ENCODE peak calls at places on chromosomes 6 and 20, in five cellular contexts. One of them, this sample, is unnamed.

GRCh38 chr6:829646-830045 is 136.7 kb upstream of the EXOC2 start:
- DNase-seq in ascending aorta: no peak
- DNase-seq in testis: no peak
- DNase-seq in BJ: no peak
- DNase-seq in upper lobe of right lung: no peak
- DNase-seq in this sample: no peak

GRCh38 chr20:51985013-51985415 is 182.7 kb upstream of the SALL4 start:
- DNase-seq in upper lobe of right lung: no peak
- DNase-seq in ascending aorta: no peak
- DNase-seq in testis: no peak
- DNase-seq in BJ: peak; percentile 99
- DNase-seq in this sample: no peak

GRCh38 chr6:155377061-155377460 is 62.8 kb upstream of the TFB1M start:
- DNase-seq in testis: no peak
- DNase-seq in BJ: peak; percentile 72
- DNase-seq in upper lobe of right lung: no peak
- DNase-seq in ascending aorta: no peak
- DNase-seq in this sample: no peak

GRCh38 chr6:35810831-35811698 is 5.9 kb downstream of the LHFPL5 start:
- DNase-seq in upper lobe of right lung: peak; percentile 55
- DNase-seq in testis: peak; percentile 7
- DNase-seq in ascending aorta: no peak
- DNase-seq in BJ: no peak
- DNase-seq in this sample: no peak

GRCh38 chr6:155311076-155311475 is 3.2 kb downstream of the TFB1M start:
- DNase-seq in testis: no peak
- DNase-seq in BJ: no peak
- DNase-seq in upper lobe of right lung: no peak
- DNase-seq in ascending aorta: no peak
- DNase-seq in this sample: no peak

GRCh38 chr6:52596371-52597028 is 19.6 kb upstream of the TRAM2 start:
- DNase-seq in upper lobe of right lung: no peak
- DNase-seq in testis: no peak
- DNase-seq in ascending aorta: no peak
- DNase-seq in BJ: no peak
- DNase-seq in this sample: no peak

GRCh38 chr6:135182120-135182992 is 1.2 kb downstream of the MYB start:
- DNase-seq in upper lobe of right lung: peak; percentile 75
- DNase-seq in BJ: no peak
- DNase-seq in ascending aorta: no peak
- DNase-seq in testis: no peak
- DNase-seq in this sample: no peak

GRCh38 chr20:49668181-49668877 is 45.3 kb downstream of the B4GALT5 start:
- DNase-seq in ascending aorta: peak; percentile 37
- DNase-seq in testis: peak; percentile 91
- DNase-seq in upper lobe of right lung: peak; percentile 81
- DNase-seq in BJ: no peak
- DNase-seq in this sample: peak; percentile 86

GRCh38 chr20:49818810-49819209 is 6.2 kb downstream of the SLC9A8 start:
- DNase-seq in testis: no peak
- DNase-seq in BJ: no peak
- DNase-seq in upper lobe of right lung: no peak
- DNase-seq in ascending aorta: no peak
- DNase-seq in this sample: no peak

GRCh38 chr20:49942942-49943341 is 6.7 kb downstream of the RNF114 start:
- DNase-seq in testis: no peak
- DNase-seq in ascending aorta: no peak
- DNase-seq in BJ: no peak
- DNase-seq in upper lobe of right lung: no peak
- DNase-seq in this sample: no peak

GRCh38 chr6:113654396-113654795 is 202.7 kb upstream of the MARCKS start:
- DNase-seq in BJ: no peak
- DNase-seq in testis: peak; percentile 19
- DNase-seq in upper lobe of right lung: peak; percentile 91
- DNase-seq in ascending aorta: peak; percentile 88
- DNase-seq in this sample: no peak

GRCh38 chr6:155493694-155494143 is 38.1 kb upstream of the NOX3 start:
- DNase-seq in BJ: peak; percentile 98
- DNase-seq in ascending aorta: peak; percentile 56
- DNase-seq in testis: no peak
- DNase-seq in upper lobe of right lung: no peak
- DNase-seq in this sample: peak; percentile 60

GRCh38 chr6:36121752-36122494 is 8.4 kb upstream of the MAPK13 start:
- DNase-seq in BJ: no peak
- DNase-seq in upper lobe of right lung: no peak
- DNase-seq in testis: no peak
- DNase-seq in ascending aorta: no peak
- DNase-seq in this sample: no peak

GRCh38 chr20:62411479-62412193 is 4.6 kb upstream of the CABLES2 start:
- DNase-seq in BJ: no peak
- DNase-seq in testis: no peak
- DNase-seq in ascending aorta: no peak
- DNase-seq in upper lobe of right lung: no peak
- DNase-seq in this sample: no peak

GRCh38 chr20:62975251-62975770 is 22.8 kb downstream of the SLC17A9 start:
- DNase-seq in BJ: no peak
- DNase-seq in upper lobe of right lung: no peak
- DNase-seq in testis: no peak
- DNase-seq in ascending aorta: no peak
- DNase-seq in this sample: no peak

GRCh38 chr6:169846286-169847056 is 95.0 kb downstream of the ERMARD start:
- DNase-seq in testis: no peak
- DNase-seq in upper lobe of right lung: peak; percentile 33
- DNase-seq in BJ: no peak
- DNase-seq in ascending aorta: no peak
- DNase-seq in this sample: no peak

GRCh38 chr20:18132663-18133062 is 5.0 kb upstream of the KAT14 start:
- DNase-seq in testis: no peak
- DNase-seq in BJ: no peak
- DNase-seq in ascending aorta: no peak
- DNase-seq in upper lobe of right lung: no peak
- DNase-seq in this sample: no peak

GRCh38 chr6:141152951-141153350 is 979.8 kb upstream of the GJE1 start:
- DNase-seq in ascending aorta: no peak
- DNase-seq in upper lobe of right lung: no peak
- DNase-seq in testis: no peak
- DNase-seq in BJ: peak; percentile 51
- DNase-seq in this sample: no peak

GRCh38 chr6:164927288-164928040 is 381.9 kb downstream of the C6orf118 start:
- DNase-seq in BJ: no peak
- DNase-seq in testis: peak; percentile 83
- DNase-seq in ascending aorta: no peak
- DNase-seq in upper lobe of right lung: peak; percentile 82
- DNase-seq in this sample: peak; percentile 56

GRCh38 chr6:124967444-124967843 is 5.2 kb downstream of the RNF217 start:
- DNase-seq in testis: no peak
- DNase-seq in upper lobe of right lung: no peak
- DNase-seq in BJ: no peak
- DNase-seq in ascending aorta: no peak
- DNase-seq in this sample: no peak

GRCh38 chr6:11654876-11655275 is 117.3 kb downstream of the TMEM170B start:
- DNase-seq in BJ: peak; percentile 53
- DNase-seq in upper lobe of right lung: no peak
- DNase-seq in ascending aorta: no peak
- DNase-seq in testis: no peak
- DNase-seq in this sample: no peak
- H3K4me3 ChIP-seq in BJ: no peak overlapping the region
- H3K4me3 ChIP-seq in upper lobe of right lung: no peak overlapping the region
- H3K4me3 ChIP-seq in ascending aorta: no peak overlapping the region
- H3K4me3 ChIP-seq in testis: no peak overlapping the region
- H3K4me3 ChIP-seq in this sample: no peak overlapping the region

DNA sequence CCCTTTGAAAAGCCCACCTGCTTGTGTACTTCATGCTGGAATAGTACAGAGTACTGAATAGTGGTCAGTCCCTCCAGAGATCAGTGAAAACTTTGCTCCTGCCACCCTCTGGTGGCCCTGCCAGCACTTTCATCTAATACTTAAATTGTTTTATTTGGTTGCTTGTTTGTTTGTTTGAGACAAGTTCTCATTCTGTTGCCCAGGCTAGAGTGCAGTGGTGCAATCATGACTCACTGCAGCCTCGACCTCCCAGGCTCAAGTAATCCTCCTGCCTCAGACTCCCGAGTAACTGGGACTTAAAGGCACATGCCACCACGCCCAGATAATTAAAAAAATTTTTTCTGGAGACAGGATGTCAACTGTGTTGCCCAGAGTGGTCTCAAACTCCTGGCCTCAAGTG is 9.1 kb downstream of the FAM83D start:
- DNase-seq in BJ: no peak
- DNase-seq in ascending aorta: no peak
- DNase-seq in testis: no peak
- DNase-seq in upper lobe of right lung: no peak
- DNase-seq in this sample: no peak
- TF ChIP-seq CTCF in BJ: peak; percentile 21
- TF ChIP-seq CTCF in ascending aorta: no peak
- TF ChIP-seq CTCF in testis: no peak
- TF ChIP-seq CTCF in upper lobe of right lung: no peak
- TF ChIP-seq CTCF in this sample: no peak

GRCh38 chr20:47870475-47870874 is 85.2 kb upstream of the SULF2 start:
- DNase-seq in testis: no peak
- DNase-seq in upper lobe of right lung: no peak
- DNase-seq in ascending aorta: no peak
- DNase-seq in BJ: no peak
- DNase-seq in this sample: no peak

GRCh38 chr20:47875302-47876025 is 90.2 kb upstream of the SULF2 start:
- DNase-seq in testis: peak; percentile 38
- DNase-seq in ascending aorta: no peak
- DNase-seq in upper lobe of right lung: no peak
- DNase-seq in BJ: no peak
- DNase-seq in this sample: no peak

GRCh38 chr20:47876348-47877056 is 91.2 kb upstream of the SULF2 start:
- DNase-seq in upper lobe of right lung: no peak
- DNase-seq in ascending aorta: no peak
- DNase-seq in BJ: no peak
- DNase-seq in testis: no peak
- DNase-seq in this sample: no peak

GRCh38 chr20:47868744-47869143 is 83.5 kb upstream of the SULF2 start:
- DNase-seq in BJ: no peak
- DNase-seq in testis: no peak
- DNase-seq in ascending aorta: no peak
- DNase-seq in upper lobe of right lung: no peak
- DNase-seq in this sample: no peak

GRCh38 chr20:47872341-47872740 is 87.1 kb upstream of the SULF2 start:
- DNase-seq in ascending aorta: no peak
- DNase-seq in testis: no peak
- DNase-seq in BJ: no peak
- DNase-seq in upper lobe of right lung: no peak
- DNase-seq in this sample: no peak
- H3K27me3 ChIP-seq in ascending aorta: no peaks in the 10 kb centered on the region
- H3K27me3 ChIP-seq in testis: no peaks in the 10 kb centered on the region
- H3K27me3 ChIP-seq in BJ: peaks cover 2% of the 10 kb centered on the region
- H3K27me3 ChIP-seq in upper lobe of right lung: peaks cover 15% of the 10 kb centered on the region
- H3K27me3 ChIP-seq in this sample: no peaks in the 10 kb centered on the region

GRCh38 chr6:31836036-31836675 is 8.6 kb downstream of the HSPA1B start:
- DNase-seq in testis: no peak
- DNase-seq in BJ: no peak
- DNase-seq in ascending aorta: no peak
- DNase-seq in upper lobe of right lung: no peak
- DNase-seq in this sample: no peak

GRCh38 chr6:31836676-31837611 is 9.4 kb downstream of the HSPA1B start:
- DNase-seq in upper lobe of right lung: no peak
- DNase-seq in BJ: no peak
- DNase-seq in testis: no peak
- DNase-seq in ascending aorta: no peak
- DNase-seq in this sample: no peak

GRCh38 chr6:31834704-31835375 is 7.3 kb downstream of the HSPA1B start:
- DNase-seq in upper lobe of right lung: peak; percentile 88
- DNase-seq in testis: peak; percentile 91
- DNase-seq in ascending aorta: no peak
- DNase-seq in BJ: no peak
- DNase-seq in this sample: no peak

GRCh38 chr6:31838968-31839367 is 11.4 kb downstream of the HSPA1B start:
- DNase-seq in testis: no peak
- DNase-seq in BJ: no peak
- DNase-seq in upper lobe of right lung: no peak
- DNase-seq in ascending aorta: no peak
- DNase-seq in this sample: no peak

GRCh38 chr6:31837612-31838553 is 10.3 kb downstream of the HSPA1B start:
- DNase-seq in upper lobe of right lung: no peak
- DNase-seq in testis: no peak
- DNase-seq in BJ: no peak
- DNase-seq in ascending aorta: no peak
- DNase-seq in this sample: no peak
- H3K4me3 ChIP-seq in upper lobe of right lung: peak overlapping the region; percentile 86
- H3K4me3 ChIP-seq in testis: no peak overlapping the region
- H3K4me3 ChIP-seq in BJ: peak overlapping the region; percentile 98
- H3K4me3 ChIP-seq in ascending aorta: peak overlapping the region; percentile 80
- H3K4me3 ChIP-seq in this sample: peak overlapping the region; percentile 78

GRCh38 chr20:58429303-58429702 is 40.3 kb downstream of the VAPB start:
- DNase-seq in testis: no peak
- DNase-seq in BJ: no peak
- DNase-seq in ascending aorta: no peak
- DNase-seq in upper lobe of right lung: no peak
- DNase-seq in this sample: no peak
- TF ChIP-seq CTCF in testis: no peak
- TF ChIP-seq CTCF in BJ: no peak
- TF ChIP-seq CTCF in ascending aorta: no peak
- TF ChIP-seq CTCF in upper lobe of right lung: no peak
- TF ChIP-seq CTCF in this sample: no peak

DNA sequence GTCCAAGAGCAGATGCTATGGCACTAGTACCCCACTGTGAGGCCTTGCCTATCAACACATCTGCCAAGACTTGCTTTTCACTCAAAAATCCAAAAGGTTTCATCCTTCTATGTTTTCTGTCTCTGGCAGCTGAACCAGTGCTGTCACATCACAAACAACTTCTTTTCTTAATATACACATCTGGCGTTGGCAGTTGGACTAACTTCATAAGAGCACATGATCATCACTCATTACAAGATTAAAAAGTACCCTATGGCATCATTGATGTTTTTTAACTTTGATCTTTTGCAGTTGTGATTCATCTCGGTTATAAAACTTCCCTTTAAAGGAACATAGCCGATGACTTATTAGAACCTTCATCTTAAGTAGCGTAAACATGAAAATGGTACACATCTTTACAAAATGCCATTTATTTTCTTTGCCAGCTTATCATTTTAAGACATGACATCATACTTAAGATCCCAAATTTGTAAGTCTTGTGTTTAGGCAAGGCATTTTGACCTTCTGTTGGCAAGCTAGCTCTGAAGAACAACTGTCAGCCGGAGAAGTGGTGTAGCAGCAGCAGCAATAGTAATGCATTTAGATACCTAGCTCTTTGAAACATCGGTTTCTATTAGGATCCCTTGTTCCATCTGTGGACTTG is 64.2 kb upstream of the SUPT3H start:
- DNase-seq in testis: no peak
- DNase-seq in ascending aorta: no peak
- DNase-seq in upper lobe of right lung: no peak
- DNase-seq in BJ: no peak
- DNase-seq in this sample: no peak
- H3K27me3 ChIP-seq in testis: no peaks in the 10 kb centered on the region
- H3K27me3 ChIP-seq in ascending aorta: no peaks in the 10 kb centered on the region
- H3K27me3 ChIP-seq in upper lobe of right lung: no peaks in the 10 kb centered on the region
- H3K27me3 ChIP-seq in BJ: no peaks in the 10 kb centered on the region
- H3K27me3 ChIP-seq in this sample: peaks cover 2% of the 10 kb centered on the region

GRCh38 chr20:11792229-11792953 is 125.3 kb upstream of the BTBD3 start:
- DNase-seq in BJ: no peak
- DNase-seq in upper lobe of right lung: no peak
- DNase-seq in testis: no peak
- DNase-seq in ascending aorta: no peak
- DNase-seq in this sample: no peak
- H3K4me3 ChIP-seq in BJ: no peak overlapping the region
- H3K4me3 ChIP-seq in upper lobe of right lung: no peak overlapping the region
- H3K4me3 ChIP-seq in testis: no peak overlapping the region
- H3K4me3 ChIP-seq in ascending aorta: no peak overlapping the region
- H3K4me3 ChIP-seq in this sample: no peak overlapping the region